ENCODE peak calls at places on chromosome 18, in four cellular contexts. C is A549, V is HepG2, E is GM12878. T is an unnamed sample.

GRCh38 chr18:3150688-3151087 is 69.1 kb downstream of the MYOM1 start:
- DNase-seq in C (no peak), V (no peak), E (no peak), T (no peak)

GRCh38 chr18:69659142-69659651 is 258.5 kb downstream of the DOK6 start:
- DNase-seq in C (no peak), V (peak), E (no peak), T (peak)

GRCh38 chr18:42351455-42351854 is 396.4 kb downstream of the PIK3C3 start:
- DNase-seq in C (no peak), V (no peak), E (no peak), T (no peak)

GRCh38 chr18:25787281-25787680 is 303.1 kb downstream of the SS18 start:
- DNase-seq in C (no peak), V (no peak), E (no peak), T (no peak)

GRCh38 chr18:58590231-58590630 is 38.7 kb downstream of the ALPK2 start:
- DNase-seq in C (no peak), V (peak), E (no peak), T (no peak)

GRCh38 chr18:61336766-61337165 is 3.5 kb downstream of the CDH20 start:
- DNase-seq in C (no peak), V (no peak), E (no peak), T (no peak)

GRCh38 chr18:40867452-40867851 is 1087.6 kb upstream of the PIK3C3 start:
- DNase-seq in C (peak), V (no peak), E (no peak), T (no peak)

GRCh38 chr18:25233582-25234362 is 118.2 kb downstream of the ZNF521 start:
- DNase-seq in C (no peak), V (no peak), E (no peak), T (no peak)

GRCh38 chr18:45102863-45103262 is 422.2 kb downstream of the SETBP1 start:
- DNase-seq in C (no peak), V (no peak), E (no peak), T (no peak)

GRCh38 chr18:54140641-54141040 is 83.8 kb downstream of the MBD2 start:
- DNase-seq in C (no peak), V (no peak), E (no peak), T (no peak)

GRCh38 chr18:659597-659996 is 2.1 kb downstream of the TYMS start:
- DNase-seq in C (no peak), V (no peak), E (no peak), T (no peak)

GRCh38 chr18:61606068-61606660 is 272.9 kb downstream of the CDH20 start:
- DNase-seq in C (peak), V (no peak), E (no peak), T (no peak)

GRCh38 chr18:71450258-71450657 is 1093.9 kb downstream of the CBLN2 start:
- DNase-seq in C (no peak), V (no peak), E (no peak), T (no peak)

GRCh38 chr18:5998907-5999306 is 103.6 kb upstream of the TMEM200C start:
- DNase-seq in C (no peak), V (no peak), E (no peak), T (no peak)

GRCh38 chr18:22713511-22713910 is 219.6 kb upstream of the RBBP8 start:
- DNase-seq in C (no peak), V (no peak), E (no peak), T (no peak)

GRCh38 chr18:53909668-53910067 is 314.8 kb downstream of the MBD2 start:
- DNase-seq in C (peak), V (peak), E (no peak), T (peak)

GRCh38 chr18:13235981-13236380 is 17.4 kb downstream of the LDLRAD4 start:
- DNase-seq in C (no peak), V (no peak), E (no peak), T (no peak)

GRCh38 chr18:13424377-13424776 is 205.8 kb downstream of the LDLRAD4 start:
- DNase-seq in C (no peak), V (no peak), E (no peak), T (no peak)

GRCh38 chr18:30044496-30044895 is 998.0 kb downstream of the DSC3 start:
- DNase-seq in C (no peak), V (no peak), E (no peak), T (no peak)

GRCh38 chr18:50880108-50880465 is 1.2 kb downstream of the ME2 start:
- DNase-seq in C (no peak), V (no peak), E (no peak), T (peak)

GRCh38 chr18:13587937-13588336 is 138.4 kb downstream of the FAM210A start:
- DNase-seq in C (no peak), V (no peak), E (no peak), T (no peak)

GRCh38 chr18:63868546-63868945 is 19.0 kb upstream of the SERPINB2 start:
- DNase-seq in C (no peak), V (no peak), E (no peak), T (no peak)

GRCh38 chr18:48787523-48788151 is 163.1 kb downstream of the SMAD7 start:
- DNase-seq in C (no peak), V (no peak), E (no peak), T (peak)

GRCh38 chr18:45517181-45517741 is 98.0 kb upstream of the SLC14A2 start:
- DNase-seq in C (no peak), V (no peak), E (no peak), T (no peak)

GRCh38 chr18:6976935-6977334 is 140.7 kb downstream of the LAMA1 start:
- DNase-seq in C (no peak), V (no peak), E (no peak), T (no peak)

GRCh38 chr18:12038661-12039417 is 54.8 kb upstream of the ANKRD62 start:
- DNase-seq in C (peak), V (peak), E (no peak), T (peak)

GRCh38 chr18:23422751-23423418 is 30.2 kb upstream of the RIOK3 start:
- DNase-seq in C (peak), V (peak), E (peak), T (peak)

GRCh38 chr18:65659312-65659711 is 91.5 kb upstream of the CDH7 start:
- DNase-seq in C (no peak), V (no peak), E (no peak), T (no peak)

GRCh38 chr18:67408240-67408639 is 108.3 kb downstream of the DSEL start:
- DNase-seq in C (no peak), V (no peak), E (no peak), T (no peak)

GRCh38 chr18:63879684-63880083 is 7.8 kb upstream of the SERPINB2 start:
- DNase-seq in C (no peak), V (no peak), E (no peak), T (no peak)

GRCh38 chr18:13514558-13514957 is 211.8 kb downstream of the FAM210A start:
- DNase-seq in C (no peak), V (no peak), E (no peak), T (no peak)

GRCh38 chr18:63708650-63709049 is 5.9 kb downstream of the SERPINB11 start:
- DNase-seq in C (no peak), V (no peak), E (no peak), T (no peak)

GRCh38 chr18:1092228-1092627 is 187.6 kb downstream of the ADCYAP1 start:
- DNase-seq in C (no peak), V (peak), E (no peak), T (no peak)

GRCh38 chr18:12309683-12310198 is 1.7 kb downstream of the TUBB6 start:
- DNase-seq in C (no peak), V (no peak), E (no peak), T (no peak)

GRCh38 chr18:13048061-13048605 is 57.0 kb downstream of the CEP192 start:
- DNase-seq in C (no peak), V (no peak), E (no peak), T (no peak)

GRCh38 chr18:49898421-49898820 is 85.1 kb upstream of the ACAA2 start:
- DNase-seq in C (peak), V (peak), E (no peak), T (no peak)

GRCh38 chr18:13120967-13121586 is 97.5 kb upstream of the LDLRAD4 start:
- DNase-seq in C (no peak), V (no peak), E (no peak), T (no peak)

GRCh38 chr18:46096651-46097300 is 1.3 kb downstream of the ATP5F1A start:
- DNase-seq in C (peak), V (no peak), E (no peak), T (no peak)

GRCh38 chr18:56921888-56922480 is 224.9 kb upstream of the BOD1L2 start:
- DNase-seq in C (no peak), V (no peak), E (no peak), T (no peak)

GRCh38 chr18:56913970-56914369 is 232.9 kb upstream of the BOD1L2 start:
- DNase-seq in C (no peak), V (no peak), E (no peak), T (no peak)

GRCh38 chr18:56919190-56919589 is 227.7 kb upstream of the BOD1L2 start:
- DNase-seq in C (no peak), V (no peak), E (no peak), T (no peak)
- TF ChIP-seq RAD21 in C (no peak), V (no peak), E (no peak), T (no peak)

DNA sequence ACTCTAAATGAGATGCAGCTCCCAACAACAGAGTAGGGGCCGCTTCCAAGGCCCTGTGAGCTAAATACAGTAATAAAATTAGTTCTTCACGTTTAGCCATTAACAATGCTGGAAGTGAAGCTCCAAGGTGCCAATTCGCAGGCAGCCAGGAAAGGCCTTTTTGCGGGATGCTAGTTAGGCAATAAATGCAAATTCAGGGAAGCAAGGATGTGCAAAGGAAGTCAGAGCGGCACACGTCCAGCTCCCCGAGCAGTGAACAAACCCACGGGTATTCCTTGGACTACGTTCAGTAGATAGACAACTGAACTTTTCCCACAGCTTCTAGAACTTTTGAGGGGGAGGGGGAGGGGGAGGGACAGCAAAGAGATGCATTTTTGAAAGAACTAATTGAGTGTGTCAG is 6.9 kb downstream of the ZNF516 start:
- DNase-seq in C (no peak), V (no peak), E (no peak), T (no peak)
- TF ChIP-seq RFX5 in C (no peak), V (no peak), E (no peak), T (no peak)

GRCh38 chr18:9810216-9810804 is 75.5 kb upstream of the TXNDC2 start:
- DNase-seq in C (no peak), V (no peak), E (no peak), T (no peak)

GRCh38 chr18:9808530-9809241 is 77.1 kb upstream of the TXNDC2 start:
- DNase-seq in C (no peak), V (peak), E (no peak), T (no peak)

GRCh38 chr18:9809686-9810085 is 76.1 kb upstream of the TXNDC2 start:
- DNase-seq in C (no peak), V (no peak), E (no peak), T (no peak)

GRCh38 chr18:9811978-9812377 is 73.8 kb upstream of the TXNDC2 start:
- DNase-seq in C (no peak), V (no peak), E (no peak), T (no peak)

DNA sequence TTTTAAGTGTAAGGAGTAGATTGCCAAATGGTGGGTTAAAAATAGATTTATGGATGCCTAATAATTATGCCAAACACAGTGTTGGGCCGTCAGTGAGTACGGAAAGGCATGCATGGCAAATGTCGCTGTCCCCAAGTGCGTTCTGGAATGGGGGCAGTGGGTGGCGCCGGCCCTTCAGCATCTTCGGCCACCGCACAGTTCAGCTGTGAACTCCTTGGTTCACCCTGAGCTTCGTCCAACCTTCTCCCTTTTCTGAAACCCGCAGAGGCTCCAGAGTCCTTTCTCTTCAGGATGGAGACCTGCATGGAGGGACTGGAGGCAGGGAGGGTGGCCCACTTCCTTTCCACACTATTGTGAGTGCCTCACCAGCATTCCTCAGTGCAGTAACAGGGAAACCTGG is 74.8 kb upstream of the TXNDC2 start:
- DNase-seq in C (no peak), V (no peak), E (no peak), T (no peak)
- TF ChIP-seq PBX3 in C (no peak), V (no peak), E (no peak), T (no peak)

GRCh38 chr18:77899972-77900754 is 650.5 kb downstream of the GALR1 start:
- DNase-seq in C (peak), V (no peak), E (no peak), T (peak)
- TF ChIP-seq RAD21 in C (peak), V (peak), E (peak), T (peak)

DNA sequence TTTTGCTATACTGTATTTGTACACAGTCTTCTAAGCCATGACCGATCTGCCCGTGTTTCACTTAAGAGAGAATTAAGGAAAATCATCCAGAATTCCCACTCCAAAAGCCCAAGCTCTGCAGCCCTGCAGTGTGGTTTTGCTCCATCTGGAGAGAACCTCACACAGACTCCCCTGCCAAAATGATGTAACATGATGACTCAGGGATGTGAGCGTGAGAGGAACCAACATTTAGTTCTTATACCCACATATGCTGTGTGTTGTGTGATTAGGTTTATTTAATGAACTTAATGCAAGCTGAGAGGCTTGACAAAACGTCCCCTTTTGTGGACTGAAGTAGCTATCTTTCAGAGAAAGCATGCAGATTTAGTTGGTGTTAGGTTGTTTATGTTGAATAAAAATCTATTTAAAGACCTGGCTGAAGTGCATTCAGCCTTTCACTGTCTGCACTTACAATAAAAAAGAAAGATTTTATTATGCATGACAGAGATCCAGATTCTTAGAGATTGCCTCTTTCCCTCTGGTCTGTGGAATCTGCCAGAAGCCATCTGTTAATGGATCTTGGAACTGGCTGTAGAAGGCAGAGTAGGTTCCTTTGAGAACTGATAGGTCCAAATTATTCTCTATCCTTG is 6.3 kb downstream of the RAB12 start:
- DNase-seq in C (peak), V (peak), E (no peak), T (peak)
- TF ChIP-seq RFX5 in C (no peak), V (no peak), E (no peak), T (no peak)

GRCh38 chr18:68484241-68484640 is 230.7 kb downstream of the TMX3 start:
- DNase-seq in C (no peak), V (no peak), E (no peak), T (no peak)
- TF ChIP-seq PBX3 in C (no peak), V (no peak), E (no peak), T (no peak)

GRCh38 chr18:75135158-75135725 is 73.7 kb downstream of the PTGR3 start:
- DNase-seq in C (no peak), V (no peak), E (no peak), T (no peak)
- TF ChIP-seq RAD21 in C (no peak), V (no peak), E (no peak), T (no peak)

DNA sequence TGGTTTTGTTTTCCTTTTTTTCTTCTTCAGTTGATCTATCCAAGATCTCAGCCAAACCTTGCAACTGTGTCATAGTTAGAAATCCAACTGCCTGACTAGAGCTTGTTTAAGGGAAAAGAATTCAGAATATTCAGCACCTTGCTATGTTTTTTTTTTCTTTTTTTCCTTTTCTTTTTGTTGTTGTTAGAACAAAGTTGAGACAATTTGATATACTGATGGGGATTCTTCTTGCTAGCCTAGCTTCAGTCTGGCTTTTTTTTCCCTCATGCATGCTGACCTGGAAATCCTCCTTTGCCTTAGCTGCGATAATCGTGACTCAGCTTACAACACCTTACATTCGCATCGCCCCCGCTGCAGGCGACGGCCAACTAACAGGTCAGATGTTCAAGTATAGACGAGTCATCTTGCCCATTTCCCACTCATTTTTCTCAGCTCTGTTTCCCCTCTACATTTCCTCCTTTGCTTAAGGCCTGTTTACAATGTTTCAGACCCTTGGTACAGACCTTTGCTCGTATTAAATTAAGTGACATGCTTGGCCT is 487.2 kb upstream of the RAB12 start:
- DNase-seq in C (peak), V (no peak), E (no peak), T (no peak)
- TF ChIP-seq RFX5 in C (no peak), V (no peak), E (no peak), T (no peak)

DNA sequence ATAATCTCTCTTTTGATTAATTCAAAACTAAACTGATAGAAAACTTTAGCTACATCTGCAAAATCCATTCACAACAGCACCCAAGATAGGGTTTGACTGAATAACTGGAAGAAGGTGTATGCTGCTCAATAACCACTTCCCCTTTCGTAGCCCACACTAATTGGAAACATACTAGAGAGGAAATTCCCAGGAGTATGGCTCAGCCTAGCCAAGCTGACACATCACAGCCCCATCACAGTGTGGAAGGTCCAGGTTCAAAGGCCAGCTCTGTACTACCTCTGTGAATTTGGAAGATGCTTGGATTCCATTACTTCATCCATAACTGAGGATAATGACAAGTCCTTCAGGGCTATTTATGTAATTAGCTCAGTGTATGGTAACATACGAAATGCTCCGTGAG is 185.4 kb downstream of the FBXO15 start:
- DNase-seq in C (no peak), V (no peak), E (no peak), T (no peak)
- TF ChIP-seq PBX3 in C (no peak), V (no peak), E (no peak), T (no peak)

GRCh38 chr18:37712776-37713175 is 147.2 kb upstream of the CELF4 start:
- DNase-seq in C (no peak), V (no peak), E (no peak), T (no peak)
- TF ChIP-seq RAD21 in C (no peak), V (no peak), E (no peak), T (no peak)